ENCODE peak calls at places on chromosomes 16 and 17, in ten cellular contexts. One of them, this sample, is unnamed.

GRCh38 chr16:89383095-89384003 is 107.0 kb downstream of the ANKRD11 start:
- DNase-seq in GM10248: no peak
- DNase-seq in GOT3: no peak
- DNase-seq in DMS153: no peak
- DNase-seq in iris pigment epithelial cell: peak
- DNase-seq in NCI-H524 treated with DMSO at 0.1 percent for 48 hours: no peak
- DNase-seq in mesendoderm: peak
- DNase-seq in activated B cell treated with CpG ODN at 0.5 μM for 24 hours: no peak
- DNase-seq in stimulated activated CD8-positive, alpha-beta memory T cell treated with anti-CD3 and anti-CD28 coated beads, Interleukin-15, amount 100 ng/mL, for 1 hour: no peak
- DNase-seq in GM12878: no peak
- DNase-seq in this sample: peak

GRCh38 chr17:74119049-74119580 is 84.4 kb upstream of the RPL38 start:
- DNase-seq in activated B cell treated with CpG ODN at 0.5 μM for 24 hours: no peak
- DNase-seq in GOT3: no peak
- DNase-seq in GM12878: no peak
- DNase-seq in NCI-H524 treated with DMSO at 0.1 percent for 48 hours: no peak
- DNase-seq in mesendoderm: no peak
- DNase-seq in iris pigment epithelial cell: no peak
- DNase-seq in GM10248: no peak
- DNase-seq in DMS153: no peak
- DNase-seq in stimulated activated CD8-positive, alpha-beta memory T cell treated with anti-CD3 and anti-CD28 coated beads, Interleukin-15, amount 100 ng/mL, for 1 hour: no peak
- DNase-seq in this sample: no peak

GRCh38 chr16:66850115-66850815 is 6.1 kb downstream of the CA7 start:
- DNase-seq in NCI-H524 treated with DMSO at 0.1 percent for 48 hours: no peak
- DNase-seq in iris pigment epithelial cell: no peak
- DNase-seq in activated B cell treated with CpG ODN at 0.5 μM for 24 hours: no peak
- DNase-seq in mesendoderm: no peak
- DNase-seq in DMS153: no peak
- DNase-seq in GOT3: no peak
- DNase-seq in GM10248: no peak
- DNase-seq in GM12878: no peak
- DNase-seq in stimulated activated CD8-positive, alpha-beta memory T cell treated with anti-CD3 and anti-CD28 coated beads, Interleukin-15, amount 100 ng/mL, for 1 hour: no peak
- DNase-seq in this sample: no peak

GRCh38 chr16:4402439-4403132 is 13.8 kb downstream of the CORO7 start:
- DNase-seq in stimulated activated CD8-positive, alpha-beta memory T cell treated with anti-CD3 and anti-CD28 coated beads, Interleukin-15, amount 100 ng/mL, for 1 hour: peak
- DNase-seq in iris pigment epithelial cell: peak
- DNase-seq in GM12878: no peak
- DNase-seq in GOT3: peak
- DNase-seq in DMS153: peak
- DNase-seq in activated B cell treated with CpG ODN at 0.5 μM for 24 hours: peak
- DNase-seq in mesendoderm: peak
- DNase-seq in NCI-H524 treated with DMSO at 0.1 percent for 48 hours: no peak
- DNase-seq in GM10248: peak
- DNase-seq in this sample: peak

GRCh38 chr17:27384261-27384701 is 72.0 kb upstream of the KSR1 start:
- DNase-seq in mesendoderm: peak
- DNase-seq in activated B cell treated with CpG ODN at 0.5 μM for 24 hours: no peak
- DNase-seq in DMS153: no peak
- DNase-seq in GOT3: peak
- DNase-seq in GM10248: no peak
- DNase-seq in GM12878: no peak
- DNase-seq in stimulated activated CD8-positive, alpha-beta memory T cell treated with anti-CD3 and anti-CD28 coated beads, Interleukin-15, amount 100 ng/mL, for 1 hour: no peak
- DNase-seq in NCI-H524 treated with DMSO at 0.1 percent for 48 hours: no peak
- DNase-seq in iris pigment epithelial cell: peak
- DNase-seq in this sample: no peak

GRCh38 chr17:48492401-48493298 is 38.2 kb downstream of the HOXB1 start:
- DNase-seq in iris pigment epithelial cell: peak
- DNase-seq in mesendoderm: no peak
- DNase-seq in GOT3: peak
- DNase-seq in GM12878: no peak
- DNase-seq in GM10248: peak
- DNase-seq in stimulated activated CD8-positive, alpha-beta memory T cell treated with anti-CD3 and anti-CD28 coated beads, Interleukin-15, amount 100 ng/mL, for 1 hour: peak
- DNase-seq in NCI-H524 treated with DMSO at 0.1 percent for 48 hours: no peak
- DNase-seq in activated B cell treated with CpG ODN at 0.5 μM for 24 hours: peak
- DNase-seq in DMS153: peak
- DNase-seq in this sample: peak

GRCh38 chr17:61476476-61477203 is 24.4 kb downstream of the TBX4 start:
- DNase-seq in DMS153: no peak
- DNase-seq in GM10248: no peak
- DNase-seq in GOT3: no peak
- DNase-seq in stimulated activated CD8-positive, alpha-beta memory T cell treated with anti-CD3 and anti-CD28 coated beads, Interleukin-15, amount 100 ng/mL, for 1 hour: no peak
- DNase-seq in mesendoderm: no peak
- DNase-seq in activated B cell treated with CpG ODN at 0.5 μM for 24 hours: no peak
- DNase-seq in iris pigment epithelial cell: no peak
- DNase-seq in NCI-H524 treated with DMSO at 0.1 percent for 48 hours: no peak
- DNase-seq in GM12878: no peak
- DNase-seq in this sample: no peak

GRCh38 chr16:86214326-86215232 is 295.7 kb upstream of the FOXF1 start:
- DNase-seq in activated B cell treated with CpG ODN at 0.5 μM for 24 hours: no peak
- DNase-seq in mesendoderm: no peak
- DNase-seq in DMS153: no peak
- DNase-seq in GM12878: no peak
- DNase-seq in GOT3: no peak
- DNase-seq in stimulated activated CD8-positive, alpha-beta memory T cell treated with anti-CD3 and anti-CD28 coated beads, Interleukin-15, amount 100 ng/mL, for 1 hour: no peak
- DNase-seq in NCI-H524 treated with DMSO at 0.1 percent for 48 hours: no peak
- DNase-seq in GM10248: no peak
- DNase-seq in iris pigment epithelial cell: no peak
- DNase-seq in this sample: no peak

GRCh38 chr17:71163121-71163812 is 957.6 kb upstream of the SOX9 start:
- DNase-seq in stimulated activated CD8-positive, alpha-beta memory T cell treated with anti-CD3 and anti-CD28 coated beads, Interleukin-15, amount 100 ng/mL, for 1 hour: no peak
- DNase-seq in GM12878: no peak
- DNase-seq in GM10248: no peak
- DNase-seq in DMS153: peak
- DNase-seq in iris pigment epithelial cell: peak
- DNase-seq in mesendoderm: no peak
- DNase-seq in activated B cell treated with CpG ODN at 0.5 μM for 24 hours: no peak
- DNase-seq in GOT3: no peak
- DNase-seq in NCI-H524 treated with DMSO at 0.1 percent for 48 hours: no peak
- DNase-seq in this sample: no peak

GRCh38 chr16:2178321-2179106 is 17.9 kb downstream of the CASKIN1 start:
- DNase-seq in GM10248: no peak
- DNase-seq in iris pigment epithelial cell: peak
- DNase-seq in stimulated activated CD8-positive, alpha-beta memory T cell treated with anti-CD3 and anti-CD28 coated beads, Interleukin-15, amount 100 ng/mL, for 1 hour: no peak
- DNase-seq in mesendoderm: peak
- DNase-seq in GOT3: no peak
- DNase-seq in DMS153: no peak
- DNase-seq in activated B cell treated with CpG ODN at 0.5 μM for 24 hours: no peak
- DNase-seq in GM12878: no peak
- DNase-seq in NCI-H524 treated with DMSO at 0.1 percent for 48 hours: no peak
- DNase-seq in this sample: peak

GRCh38 chr17:48952904-48953303 is 8.3 kb upstream of the SNF8 start:
- DNase-seq in activated B cell treated with CpG ODN at 0.5 μM for 24 hours: no peak
- DNase-seq in DMS153: no peak
- DNase-seq in GM10248: peak
- DNase-seq in stimulated activated CD8-positive, alpha-beta memory T cell treated with anti-CD3 and anti-CD28 coated beads, Interleukin-15, amount 100 ng/mL, for 1 hour: no peak
- DNase-seq in GM12878: peak
- DNase-seq in mesendoderm: no peak
- DNase-seq in NCI-H524 treated with DMSO at 0.1 percent for 48 hours: no peak
- DNase-seq in iris pigment epithelial cell: no peak
- DNase-seq in GOT3: no peak
- DNase-seq in this sample: no peak

GRCh38 chr16:17949713-17950112 is 386.8 kb downstream of the NPIPA8 start:
- DNase-seq in GM10248: no peak
- DNase-seq in mesendoderm: no peak
- DNase-seq in stimulated activated CD8-positive, alpha-beta memory T cell treated with anti-CD3 and anti-CD28 coated beads, Interleukin-15, amount 100 ng/mL, for 1 hour: no peak
- DNase-seq in GM12878: no peak
- DNase-seq in DMS153: no peak
- DNase-seq in NCI-H524 treated with DMSO at 0.1 percent for 48 hours: no peak
- DNase-seq in activated B cell treated with CpG ODN at 0.5 μM for 24 hours: no peak
- DNase-seq in GOT3: no peak
- DNase-seq in iris pigment epithelial cell: no peak
- DNase-seq in this sample: peak

GRCh38 chr17:74513987-74514631 is 17.2 kb downstream of the CD300LB start:
- DNase-seq in DMS153: peak
- DNase-seq in GOT3: no peak
- DNase-seq in GM12878: peak
- DNase-seq in iris pigment epithelial cell: peak
- DNase-seq in NCI-H524 treated with DMSO at 0.1 percent for 48 hours: no peak
- DNase-seq in mesendoderm: peak
- DNase-seq in GM10248: peak
- DNase-seq in stimulated activated CD8-positive, alpha-beta memory T cell treated with anti-CD3 and anti-CD28 coated beads, Interleukin-15, amount 100 ng/mL, for 1 hour: peak
- DNase-seq in activated B cell treated with CpG ODN at 0.5 μM for 24 hours: peak
- DNase-seq in this sample: peak

GRCh38 chr17:28333083-28333746 is 2.1 kb downstream of the IFT20 start:
- DNase-seq in GM10248: no peak
- DNase-seq in mesendoderm: no peak
- DNase-seq in NCI-H524 treated with DMSO at 0.1 percent for 48 hours: no peak
- DNase-seq in stimulated activated CD8-positive, alpha-beta memory T cell treated with anti-CD3 and anti-CD28 coated beads, Interleukin-15, amount 100 ng/mL, for 1 hour: no peak
- DNase-seq in DMS153: no peak
- DNase-seq in GM12878: no peak
- DNase-seq in GOT3: no peak
- DNase-seq in activated B cell treated with CpG ODN at 0.5 μM for 24 hours: no peak
- DNase-seq in iris pigment epithelial cell: no peak
- DNase-seq in this sample: no peak

GRCh38 chr16:81826523-81826922 is 47.4 kb downstream of the PLCG2 start:
- DNase-seq in activated B cell treated with CpG ODN at 0.5 μM for 24 hours: no peak
- DNase-seq in stimulated activated CD8-positive, alpha-beta memory T cell treated with anti-CD3 and anti-CD28 coated beads, Interleukin-15, amount 100 ng/mL, for 1 hour: no peak
- DNase-seq in DMS153: no peak
- DNase-seq in GOT3: no peak
- DNase-seq in mesendoderm: no peak
- DNase-seq in iris pigment epithelial cell: no peak
- DNase-seq in GM12878: no peak
- DNase-seq in GM10248: no peak
- DNase-seq in NCI-H524 treated with DMSO at 0.1 percent for 48 hours: no peak
- DNase-seq in this sample: no peak

GRCh38 chr17:28325221-28325620 is 6.2 kb downstream of the TMEM97 start:
- DNase-seq in stimulated activated CD8-positive, alpha-beta memory T cell treated with anti-CD3 and anti-CD28 coated beads, Interleukin-15, amount 100 ng/mL, for 1 hour: no peak
- DNase-seq in GM10248: no peak
- DNase-seq in GOT3: no peak
- DNase-seq in mesendoderm: no peak
- DNase-seq in NCI-H524 treated with DMSO at 0.1 percent for 48 hours: peak
- DNase-seq in DMS153: no peak
- DNase-seq in iris pigment epithelial cell: no peak
- DNase-seq in activated B cell treated with CpG ODN at 0.5 μM for 24 hours: no peak
- DNase-seq in GM12878: no peak
- DNase-seq in this sample: no peak

GRCh38 chr16:25606069-25606468 is 85.7 kb upstream of the HS3ST4 start:
- DNase-seq in NCI-H524 treated with DMSO at 0.1 percent for 48 hours: no peak
- DNase-seq in DMS153: no peak
- DNase-seq in mesendoderm: peak
- DNase-seq in GM12878: no peak
- DNase-seq in GM10248: no peak
- DNase-seq in stimulated activated CD8-positive, alpha-beta memory T cell treated with anti-CD3 and anti-CD28 coated beads, Interleukin-15, amount 100 ng/mL, for 1 hour: no peak
- DNase-seq in activated B cell treated with CpG ODN at 0.5 μM for 24 hours: no peak
- DNase-seq in GOT3: no peak
- DNase-seq in iris pigment epithelial cell: no peak
- DNase-seq in this sample: no peak

GRCh38 chr16:67538666-67539101 is 10.1 kb downstream of the RIPOR1 start:
- DNase-seq in GOT3: no peak
- DNase-seq in GM10248: no peak
- DNase-seq in DMS153: no peak
- DNase-seq in iris pigment epithelial cell: no peak
- DNase-seq in GM12878: no peak
- DNase-seq in mesendoderm: peak
- DNase-seq in stimulated activated CD8-positive, alpha-beta memory T cell treated with anti-CD3 and anti-CD28 coated beads, Interleukin-15, amount 100 ng/mL, for 1 hour: no peak
- DNase-seq in NCI-H524 treated with DMSO at 0.1 percent for 48 hours: no peak
- DNase-seq in activated B cell treated with CpG ODN at 0.5 μM for 24 hours: no peak
- DNase-seq in this sample: no peak

GRCh38 chr17:48841395-48841831 is 10.6 kb downstream of the CALCOCO2 start:
- DNase-seq in mesendoderm: no peak
- DNase-seq in DMS153: no peak
- DNase-seq in stimulated activated CD8-positive, alpha-beta memory T cell treated with anti-CD3 and anti-CD28 coated beads, Interleukin-15, amount 100 ng/mL, for 1 hour: no peak
- DNase-seq in GM12878: peak
- DNase-seq in activated B cell treated with CpG ODN at 0.5 μM for 24 hours: no peak
- DNase-seq in iris pigment epithelial cell: peak
- DNase-seq in NCI-H524 treated with DMSO at 0.1 percent for 48 hours: no peak
- DNase-seq in GM10248: peak
- DNase-seq in GOT3: no peak
- DNase-seq in this sample: no peak

GRCh38 chr17:2961446-2961845 is 102.0 kb downstream of the OR1D5 start:
- DNase-seq in mesendoderm: no peak
- DNase-seq in GM10248: no peak
- DNase-seq in iris pigment epithelial cell: no peak
- DNase-seq in DMS153: no peak
- DNase-seq in NCI-H524 treated with DMSO at 0.1 percent for 48 hours: no peak
- DNase-seq in GM12878: no peak
- DNase-seq in GOT3: no peak
- DNase-seq in activated B cell treated with CpG ODN at 0.5 μM for 24 hours: no peak
- DNase-seq in stimulated activated CD8-positive, alpha-beta memory T cell treated with anti-CD3 and anti-CD28 coated beads, Interleukin-15, amount 100 ng/mL, for 1 hour: no peak
- DNase-seq in this sample: no peak

GRCh38 chr16:48546774-48547173 is 63.2 kb downstream of the N4BP1 start:
- DNase-seq in GM10248: no peak
- DNase-seq in mesendoderm: no peak
- DNase-seq in activated B cell treated with CpG ODN at 0.5 μM for 24 hours: no peak
- DNase-seq in stimulated activated CD8-positive, alpha-beta memory T cell treated with anti-CD3 and anti-CD28 coated beads, Interleukin-15, amount 100 ng/mL, for 1 hour: no peak
- DNase-seq in DMS153: peak
- DNase-seq in GOT3: no peak
- DNase-seq in NCI-H524 treated with DMSO at 0.1 percent for 48 hours: no peak
- DNase-seq in GM12878: no peak
- DNase-seq in iris pigment epithelial cell: no peak
- DNase-seq in this sample: no peak

GRCh38 chr16:3454631-3455147 is 11.2 kb downstream of the NAA60 start:
- DNase-seq in DMS153: no peak
- DNase-seq in GOT3: no peak
- DNase-seq in NCI-H524 treated with DMSO at 0.1 percent for 48 hours: no peak
- DNase-seq in stimulated activated CD8-positive, alpha-beta memory T cell treated with anti-CD3 and anti-CD28 coated beads, Interleukin-15, amount 100 ng/mL, for 1 hour: no peak
- DNase-seq in GM10248: no peak
- DNase-seq in iris pigment epithelial cell: no peak
- DNase-seq in GM12878: no peak
- DNase-seq in activated B cell treated with CpG ODN at 0.5 μM for 24 hours: no peak
- DNase-seq in mesendoderm: no peak
- DNase-seq in this sample: no peak

GRCh38 chr17:11880714-11881113 is 116.6 kb downstream of the ZNF18 start:
- DNase-seq in DMS153: peak
- DNase-seq in GOT3: no peak
- DNase-seq in GM12878: no peak
- DNase-seq in iris pigment epithelial cell: peak
- DNase-seq in GM10248: no peak
- DNase-seq in NCI-H524 treated with DMSO at 0.1 percent for 48 hours: no peak
- DNase-seq in mesendoderm: peak
- DNase-seq in stimulated activated CD8-positive, alpha-beta memory T cell treated with anti-CD3 and anti-CD28 coated beads, Interleukin-15, amount 100 ng/mL, for 1 hour: no peak
- DNase-seq in activated B cell treated with CpG ODN at 0.5 μM for 24 hours: no peak
- DNase-seq in this sample: peak